ENCODE peak calls at places on chromosome 4, in six cellular contexts. B, W, C, Y, U and N are unnamed samples. For H3K9me3, the result is how much of the 10 kb centered on the place peaks cover.

GRCh38 chr4:110630621-110631402 is 7.9 kb upstream of the PITX2 start:
- DNase-seq in B (no peak), W (no peak), C (no peak), Y (no peak), U (no peak), N (peak)

GRCh38 chr4:74057588-74057987 is 19.1 kb upstream of the CXCL3 start:
- DNase-seq in B (no peak), W (no peak), C (no peak), Y (no peak), U (no peak), N (no peak)

GRCh38 chr4:105451346-105451745 is 22.5 kb downstream of the PPA2 start:
- DNase-seq in B (no peak), W (no peak), C (no peak), Y (no peak), U (no peak), N (no peak)

GRCh38 chr4:2819244-2820215 is 24.1 kb upstream of the ADD1 start:
- DNase-seq in B (no peak), W (no peak), C (no peak), Y (no peak), U (no peak), N (peak)

GRCh38 chr4:138741778-138742377 is 273.7 kb upstream of the NOCT start:
- DNase-seq in B (no peak), W (no peak), C (no peak), Y (no peak), U (no peak), N (no peak)

GRCh38 chr4:105414316-105414715 is 59.5 kb downstream of the PPA2 start:
- DNase-seq in B (no peak), W (no peak), C (no peak), Y (no peak), U (no peak), N (peak)

GRCh38 chr4:177441061-177441802 is 1.0 kb downstream of the AGA start:
- DNase-seq in B (peak), W (peak), C (peak), Y (no peak), U (peak), N (no peak)

GRCh38 chr4:144787365-144788263 is 141.7 kb downstream of the HHIP start:
- DNase-seq in B (no peak), W (peak), C (peak), Y (no peak), U (no peak), N (no peak)

GRCh38 chr4:149426461-149426860 is 389.2 kb downstream of the IQCM start:
- DNase-seq in B (no peak), W (peak), C (no peak), Y (no peak), U (no peak), N (no peak)

GRCh38 chr4:1814453-1814852 is 21.4 kb downstream of the FGFR3 start:
- DNase-seq in B (no peak), W (no peak), C (no peak), Y (no peak), U (no peak), N (no peak)

GRCh38 chr4:7734651-7735260 is 204.9 kb downstream of the AFAP1 start:
- DNase-seq in B (no peak), W (no peak), C (no peak), Y (no peak), U (no peak), N (peak)

GRCh38 chr4:8221476-8221875 is 22.4 kb downstream of the SH3TC1 start:
- DNase-seq in B (peak), W (peak), C (no peak), Y (no peak), U (no peak), N (no peak)

GRCh38 chr4:64158648-64159326 is 250.5 kb downstream of the TECRL start:
- DNase-seq in B (peak), W (peak), C (peak), Y (no peak), U (peak), N (no peak)

GRCh38 chr4:6177587-6178197 is 22.7 kb downstream of the JAKMIP1 start:
- DNase-seq in B (no peak), W (no peak), C (peak), Y (no peak), U (peak), N (no peak)

GRCh38 chr4:76831475-76832390 is 66.2 kb downstream of the SOWAHB start:
- DNase-seq in B (no peak), W (no peak), C (no peak), Y (no peak), U (no peak), N (no peak)

GRCh38 chr4:1452431-1453051 is 46.3 kb upstream of the NKX1-1 start:
- DNase-seq in B (no peak), W (no peak), C (no peak), Y (no peak), U (no peak), N (no peak)

GRCh38 chr4:140463182-140463581 is 34.9 kb downstream of the MGAT4D start:
- DNase-seq in B (no peak), W (no peak), C (no peak), Y (no peak), U (peak), N (no peak)

GRCh38 chr4:155665054-155665453 is 1.6 kb upstream of the GUCY1A1 start:
- DNase-seq in B (no peak), W (no peak), C (no peak), Y (no peak), U (no peak), N (no peak)

GRCh38 chr4:117957570-117957969 is 76.7 kb upstream of the NDST3 start:
- DNase-seq in B (no peak), W (no peak), C (no peak), Y (no peak), U (no peak), N (no peak)

GRCh38 chr4:48792348-48793006 is 12.4 kb upstream of the FRYL start:
- DNase-seq in B (no peak), W (no peak), C (no peak), Y (no peak), U (no peak), N (no peak)

GRCh38 chr4:186347743-186348142 is 81.8 kb downstream of the F11 start:
- DNase-seq in B (no peak), W (no peak), C (no peak), Y (no peak), U (no peak), N (no peak)

GRCh38 chr4:34037280-34037679 is 2207.0 kb downstream of the ARAP2 start:
- DNase-seq in B (no peak), W (no peak), C (no peak), Y (no peak), U (no peak), N (no peak)

GRCh38 chr4:114791976-114792375 is 193.4 kb downstream of the UGT8 start:
- DNase-seq in B (no peak), W (peak), C (no peak), Y (no peak), U (no peak), N (no peak)

GRCh38 chr4:83889802-83890201 is 353.9 kb downstream of the GPAT3 start:
- DNase-seq in B (no peak), W (peak), C (peak), Y (no peak), U (no peak), N (no peak)

GRCh38 chr4:141041021-141041476 is 92.2 kb downstream of the RNF150 start:
- DNase-seq in B (no peak), W (peak), C (no peak), Y (no peak), U (no peak), N (no peak)

GRCh38 chr4:8251110-8251883 is 18.3 kb upstream of the HTRA3 start:
- DNase-seq in B (no peak), W (no peak), C (no peak), Y (no peak), U (no peak), N (peak)

GRCh38 chr4:26384380-26385057 is 63.7 kb downstream of the RBPJ start:
- DNase-seq in B (no peak), W (no peak), C (no peak), Y (no peak), U (no peak), N (no peak)

GRCh38 chr4:170093978-170094377 is 4.2 kb upstream of the AADAT start:
- DNase-seq in B (no peak), W (no peak), C (no peak), Y (no peak), U (no peak), N (no peak)

GRCh38 chr4:126071346-126072333 is 756.9 kb downstream of the FAT4 start:
- DNase-seq in B (no peak), W (peak), C (no peak), Y (no peak), U (no peak), N (no peak)

GRCh38 chr4:93731448-93731847 is 97.1 kb upstream of the ATOH1 start:
- DNase-seq in B (no peak), W (peak), C (no peak), Y (no peak), U (no peak), N (no peak)

GRCh38 chr4:10348241-10348640 is 109.0 kb downstream of the ZNF518B start:
- DNase-seq in B (no peak), W (no peak), C (no peak), Y (no peak), U (no peak), N (no peak)

GRCh38 chr4:4655901-4656300 is 114.1 kb upstream of the STX18 start:
- DNase-seq in B (no peak), W (no peak), C (no peak), Y (no peak), U (no peak), N (no peak)

DNA sequence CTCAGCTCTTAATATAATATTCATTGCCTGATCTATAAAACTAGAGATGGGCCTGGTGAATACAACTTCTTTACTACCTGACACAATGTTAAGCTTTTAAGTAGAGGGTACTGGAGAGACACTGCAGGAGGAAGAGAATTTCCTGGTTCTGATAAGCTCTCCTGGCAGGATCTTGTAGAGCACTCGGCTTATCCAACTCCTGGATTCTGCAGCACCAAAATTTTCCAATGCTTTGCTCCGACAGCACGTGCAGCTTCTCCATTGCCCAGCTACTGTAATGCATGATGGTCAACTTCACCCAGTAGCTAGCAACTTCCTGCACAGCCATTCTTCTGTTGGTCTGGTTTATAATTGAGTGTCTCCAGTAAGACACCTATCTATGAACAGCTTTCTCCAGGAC is 686.2 kb upstream of the BOD1L1 start:
- DNase-seq in B (no peak), W (no peak), C (no peak), Y (no peak), U (no peak), N (no peak)
- H3K9me3 ChIP-seq in B (under half), W (under half), C (under half), Y (under half), U (under half), N (under half)

GRCh38 chr4:18975916-18976610 is 954.5 kb upstream of the LCORL start:
- DNase-seq in B (no peak), W (no peak), C (no peak), Y (no peak), U (no peak), N (no peak)
- H3K9me3 ChIP-seq in B (under half), W (under half), C (under half), Y (under half), U (under half), N (under half)

GRCh38 chr4:86300516-86300915 is 59.3 kb downstream of the MAPK10 start:
- DNase-seq in B (no peak), W (peak), C (no peak), Y (no peak), U (no peak), N (no peak)
- H3K9me3 ChIP-seq in B (under half), W (under half), C (under half), Y (under half), U (under half), N (under half)

DNA sequence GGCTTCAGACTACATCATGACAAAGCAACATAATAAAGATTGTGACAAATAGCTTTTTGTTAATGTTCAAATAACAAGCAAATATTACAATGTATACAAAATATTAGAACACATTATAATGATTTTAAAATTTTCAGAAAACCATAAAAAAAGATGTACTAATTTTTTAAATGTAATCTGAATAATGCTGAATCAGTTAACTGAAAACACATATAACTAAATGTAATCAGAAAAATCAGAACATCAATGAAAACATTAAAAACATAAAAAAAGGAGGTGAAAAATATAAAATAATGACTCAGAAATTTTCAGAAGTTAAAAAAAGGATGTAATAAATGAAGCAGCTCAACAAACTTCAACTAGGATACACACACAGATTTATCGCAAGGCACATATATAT is 53.5 kb downstream of the ZNF721 start:
- DNase-seq in B (no peak), W (no peak), C (no peak), Y (no peak), U (no peak), N (no peak)
- H3K9me3 ChIP-seq in B (half or more), W (under half), C (half or more), Y (half or more), U (half or more), N (half or more)